ENCODE peak calls at places on chromosomes 12 and 14, in four cellular contexts. C is H1, L is SK-N-SH, J is K562. R is an unnamed sample.

GRCh38 chr12:115132145-115132544 is 448.2 kb upstream of the TBX3 start:
- DNase-seq in C (no peak), L (no peak), J (no peak), R (no peak)

GRCh38 chr14:23009483-23009938 is 432 bp downstream of the C14orf93 start:
- DNase-seq in C (no peak), L (no peak), J (peak), R (no peak)

GRCh38 chr12:23523339-23523738 is 426.1 kb downstream of the SOX5 start:
- DNase-seq in C (no peak), L (no peak), J (no peak), R (no peak)

GRCh38 chr14:34749408-34749807 is 35.0 kb upstream of the CFL2 start:
- DNase-seq in C (no peak), L (no peak), J (peak), R (no peak)

GRCh38 chr12:23909559-23909958 is 39.9 kb downstream of the SOX5 start:
- DNase-seq in C (no peak), L (no peak), J (no peak), R (no peak)

GRCh38 chr12:102562836-102563425 is 82.6 kb upstream of the IGF1 start:
- DNase-seq in C (no peak), L (no peak), J (peak), R (no peak)

GRCh38 chr12:18810537-18811253 is 72.8 kb downstream of the CAPZA3 start:
- DNase-seq in C (no peak), L (no peak), J (no peak), R (no peak)

GRCh38 chr14:61575751-61576150 is 119.6 kb upstream of the HIF1A start:
- DNase-seq in C (no peak), L (no peak), J (no peak), R (no peak)

GRCh38 chr14:99724196-99724891 is 40.2 kb downstream of the CYP46A1 start:
- DNase-seq in C (no peak), L (no peak), J (no peak), R (no peak)

GRCh38 chr12:26719852-26720251 is 113.1 kb downstream of the ITPR2 start:
- DNase-seq in C (no peak), L (no peak), J (no peak), R (no peak)

GRCh38 chr14:59281613-59282012 is 93.1 kb downstream of the DAAM1 start:
- DNase-seq in C (no peak), L (no peak), J (no peak), R (no peak)

GRCh38 chr14:78254911-78255431 is 84.8 kb downstream of the NRXN3 start:
- DNase-seq in C (no peak), L (no peak), J (no peak), R (no peak)

GRCh38 chr12:111150894-111151293 is 218.0 kb downstream of the PHETA1 start:
- DNase-seq in C (no peak), L (no peak), J (no peak), R (no peak)

GRCh38 chr14:56224691-56225681 is 106.8 kb downstream of the PELI2 start:
- DNase-seq in C (no peak), L (no peak), J (no peak), R (no peak)

GRCh38 chr14:105837349-105838063 is 311.1 kb downstream of the TMEM121 start:
- DNase-seq in C (no peak), L (no peak), J (no peak), R (no peak)

GRCh38 chr14:76765461-76765931 is 4.2 kb downstream of the VASH1 start:
- DNase-seq in C (peak), L (no peak), J (no peak), R (no peak)

GRCh38 chr14:99036594-99037293 is 235.3 kb downstream of the BCL11B start:
- DNase-seq in C (no peak), L (no peak), J (no peak), R (no peak)

GRCh38 chr12:62005615-62006014 is 254.6 kb upstream of the USP15 start:
- DNase-seq in C (no peak), L (no peak), J (no peak), R (no peak)

GRCh38 chr12:106106892-106107291 is 31.9 kb downstream of the NUAK1 start:
- DNase-seq in C (no peak), L (no peak), J (no peak), R (no peak)

GRCh38 chr12:6038160-6038559 is 86.3 kb downstream of the VWF start:
- DNase-seq in C (peak), L (peak), J (peak), R (peak)

GRCh38 chr12:117151195-117152031 is 38.9 kb downstream of the FBXO21 start:
- DNase-seq in C (peak), L (peak), J (peak), R (peak)

GRCh38 chr12:110937104-110937641 is 16.8 kb upstream of the MYL2 start:
- DNase-seq in C (peak), L (peak), J (peak), R (peak)

GRCh38 chr12:25386823-25387134 is 136.1 kb upstream of the KRAS start:
- DNase-seq in C (no peak), L (peak), J (no peak), R (no peak)

GRCh38 chr12:132284618-132285310 is 44.6 kb downstream of the GALNT9 start:
- DNase-seq in C (peak), L (no peak), J (no peak), R (no peak)

GRCh38 chr14:69670093-69670492 is 58.7 kb downstream of the SUSD6 start:
- DNase-seq in C (no peak), L (no peak), J (no peak), R (no peak)

GRCh38 chr14:64060648-64061096 is 207.9 kb downstream of the SYNE2 start:
- DNase-seq in C (peak), L (no peak), J (peak), R (peak)

GRCh38 chr12:5396541-5396940 is 35.4 kb upstream of the NTF3 start:
- DNase-seq in C (no peak), L (no peak), J (no peak), R (no peak)

GRCh38 chr12:64699504-64700115 is 59.6 kb downstream of the GNS start:
- DNase-seq in C (no peak), L (no peak), J (no peak), R (no peak)

GRCh38 chr14:39324097-39324496 is 90.4 kb downstream of the MIA2 start:
- DNase-seq in C (no peak), L (no peak), J (no peak), R (no peak)

GRCh38 chr14:94269156-94269555 is 23.9 kb downstream of the SERPINA10 start:
- DNase-seq in C (no peak), L (no peak), J (no peak), R (no peak)

GRCh38 chr12:47942327-47943230 is 20.8 kb upstream of the TMEM106C start:
- DNase-seq in C (peak), L (peak), J (peak), R (peak)

GRCh38 chr12:57836442-57837375 is 9.8 kb downstream of the CTDSP2 start:
- DNase-seq in C (no peak), L (no peak), J (peak), R (peak)

GRCh38 chr14:92348154-92348553 is 25.2 kb downstream of the SLC24A4 start:
- DNase-seq in C (no peak), L (no peak), J (no peak), R (no peak)

GRCh38 chr12:64610092-64610659 is at the start of gene RASSF3:
- DNase-seq in C (peak), L (peak), J (peak), R (peak)

GRCh38 chr12:119512772-119513497 is 80.6 kb upstream of the TMEM233 start:
- DNase-seq in C (peak), L (no peak), J (peak), R (peak)

GRCh38 chr12:97556201-97556824 is 93.7 kb downstream of the RMST start:
- DNase-seq in C (no peak), L (peak), J (no peak), R (no peak)

GRCh38 chr12:59055204-59055839 is 135.0 kb upstream of the LRIG3 start:
- DNase-seq in C (no peak), L (no peak), J (no peak), R (no peak)
- TF ChIP-seq TEAD4 in C (no peak), L (no peak), J (no peak), R (no peak)

GRCh38 chr14:29321646-29322045 is 555.1 kb downstream of the FOXG1 start:
- DNase-seq in C (no peak), L (no peak), J (no peak), R (no peak)
- TF ChIP-seq TEAD4 in C (no peak), L (no peak), J (no peak), R (no peak)

GRCh38 chr12:1306817-1307216 is 287.6 kb downstream of the FBXL14 start:
- DNase-seq in C (no peak), L (no peak), J (no peak), R (no peak)
- TF ChIP-seq TEAD4 in C (no peak), L (no peak), J (no peak), R (no peak)

GRCh38 chr12:76623929-76624328 is 64.4 kb upstream of the OSBPL8 start:
- DNase-seq in C (no peak), L (no peak), J (no peak), R (no peak)
- TF ChIP-seq TEAD4 in C (no peak), L (no peak), J (no peak), R (no peak)

DNA sequence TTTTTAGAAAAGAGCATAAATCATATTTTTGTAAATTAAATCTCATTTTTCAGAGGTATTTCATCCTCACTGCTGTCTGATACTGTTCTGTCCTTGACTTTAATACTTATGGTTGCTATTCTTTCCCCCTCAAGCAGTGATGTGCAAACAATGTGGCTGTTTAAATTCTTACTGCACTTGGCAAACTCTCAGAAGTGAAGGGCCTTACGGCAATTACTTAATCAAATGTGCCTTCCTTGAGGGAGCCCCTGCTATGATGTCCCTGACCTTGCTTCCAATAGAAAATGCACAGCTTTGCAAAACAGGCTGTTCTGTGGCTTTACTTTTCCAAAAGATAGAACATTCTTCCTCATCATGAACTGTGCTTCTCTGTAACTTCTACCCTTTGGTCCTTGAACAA is 35.2 kb downstream of the UBE3B start:
- DNase-seq in C (no peak), L (no peak), J (no peak), R (no peak)
- TF ChIP-seq TEAD4 in C (no peak), L (no peak), J (no peak), R (no peak)

DNA sequence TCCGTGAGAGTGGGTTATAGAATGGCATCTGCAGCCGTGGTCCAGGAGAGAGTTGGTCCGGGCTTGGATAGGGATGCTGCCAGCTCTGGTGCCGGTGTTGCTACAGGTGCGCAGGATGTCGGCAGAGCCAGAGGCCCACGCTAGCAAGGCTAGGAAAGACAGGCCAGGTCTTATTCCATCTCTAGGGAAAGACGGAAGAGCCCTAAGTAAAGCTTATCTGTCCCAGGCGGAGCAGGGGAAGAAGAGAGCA is 485 bp upstream of the PSME1 start:
- DNase-seq in C (no peak), L (no peak), J (no peak), R (no peak)
- TF ChIP-seq TEAD4 in C (no peak), L (no peak), J (no peak), R (no peak)

DNA sequence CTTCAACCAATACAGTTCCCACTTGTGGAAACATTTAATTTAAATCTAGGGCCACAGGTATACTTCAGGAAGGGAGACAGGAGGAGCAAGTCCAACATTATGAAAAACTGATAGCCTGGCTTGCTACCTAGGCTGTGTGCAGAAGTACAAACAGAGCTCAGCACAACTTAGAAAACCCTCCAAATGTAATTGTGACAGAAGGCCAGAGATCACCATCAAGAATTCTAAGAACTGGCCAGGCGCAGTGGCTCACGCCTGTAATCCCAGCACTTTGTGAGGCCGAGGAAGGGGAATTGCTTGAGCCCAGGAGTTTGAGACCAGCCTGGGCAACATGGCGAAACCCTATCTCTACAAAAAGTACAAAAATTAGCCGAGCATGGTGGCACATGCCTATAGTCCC is 14.1 kb downstream of the ATP2B1 start:
- DNase-seq in C (no peak), L (no peak), J (peak), R (no peak)
- TF ChIP-seq TEAD4 in C (no peak), L (no peak), J (no peak), R (no peak)

DNA sequence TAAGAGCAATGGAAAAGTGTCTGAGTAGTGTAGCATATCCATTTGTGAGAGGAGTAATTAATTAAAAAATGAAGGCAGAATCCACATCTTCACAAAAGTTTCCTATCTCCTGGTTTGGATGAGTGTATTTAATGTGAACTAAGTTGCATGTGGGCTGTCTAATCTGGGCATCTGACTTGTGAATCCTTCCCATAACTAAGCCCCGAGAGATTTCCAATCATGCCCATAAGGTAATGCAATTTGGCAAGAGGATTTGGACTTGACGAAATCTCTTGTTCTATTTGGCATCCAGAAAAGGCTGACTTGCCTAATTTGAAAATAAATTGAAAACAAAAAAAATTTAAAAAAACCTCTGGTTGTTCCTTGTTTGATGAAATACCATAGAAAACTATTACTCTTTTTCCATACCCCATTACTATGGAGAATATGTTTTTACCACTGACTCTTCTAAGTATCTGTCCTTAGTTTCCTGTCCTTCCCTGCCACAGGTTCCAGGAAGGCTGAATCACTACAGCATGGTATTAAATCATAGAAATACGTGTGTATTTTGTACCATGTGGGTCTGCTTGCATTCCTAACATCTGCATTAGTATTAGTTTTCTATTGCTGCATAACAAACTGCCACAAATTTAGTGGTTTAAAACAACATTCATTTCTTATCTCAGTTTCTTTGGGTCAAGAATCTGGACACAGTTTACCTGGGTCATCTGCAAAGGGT is 48.4 kb downstream of the ETV6 start:
- DNase-seq in C (no peak), L (no peak), J (no peak), R (no peak)
- TF ChIP-seq TEAD4 in C (no peak), L (no peak), J (no peak), R (no peak)

GRCh38 chr12:34597548-34598351 is 575.5 kb downstream of the ALG10 start:
- DNase-seq in C (no peak), L (no peak), J (no peak), R (no peak)
- TF ChIP-seq TEAD4 in C (no peak), L (no peak), J (no peak), R (no peak)

R was measured in WTC11.